ENCODE peak calls at places on chromosomes 13 and 19, in nine cellular contexts. B, A, I, W, K, R, S, T and E are unnamed samples.

GRCh38 chr19:45809643-45810159 is 5.4 kb downstream of the RSPH6A start:
- DNase-seq in I (peak), W (no peak), A (no peak), B (no peak), K (peak), T (no peak), R (no peak), S (peak), E (no peak)

GRCh38 chr19:49094505-49095482 is 9.5 kb downstream of the SNRNP70 start:
- DNase-seq in I (no peak), R (no peak), W (peak), K (no peak), A (no peak), B (no peak), S (no peak), T (no peak), E (no peak)

GRCh38 chr13:107866007-107866665 is 349.2 kb downstream of the LIG4 start:
- DNase-seq in A (no peak), I (no peak), B (peak), T (peak), W (no peak), K (no peak), S (peak), R (no peak), E (no peak)

GRCh38 chr13:111505175-111505777 is 184.8 kb downstream of the TEX29 start:
- DNase-seq in A (no peak), R (no peak), K (no peak), W (no peak), B (no peak), I (no peak), S (no peak), T (no peak), E (no peak)

GRCh38 chr19:38734176-38734425 is 10.2 kb downstream of the CAPN12 start:
- DNase-seq in B (no peak), W (no peak), A (no peak), I (no peak), K (no peak), R (peak), S (no peak), T (no peak), E (no peak)

GRCh38 chr19:6087074-6087506 is 23.2 kb downstream of the RFX2 start:
- DNase-seq in S (no peak), A (no peak), K (no peak), R (no peak), I (no peak), T (peak), B (no peak), W (no peak), E (peak)

GRCh38 chr19:13985771-13986347 is 20.3 kb downstream of the RFX1 start:
- DNase-seq in I (no peak), W (no peak), K (no peak), S (no peak), B (no peak), R (no peak), T (no peak), A (no peak), E (no peak)

GRCh38 chr19:17329768-17330545 is 4.7 kb downstream of the ANO8 start:
- DNase-seq in B (no peak), S (no peak), W (no peak), A (no peak), R (no peak), T (no peak), I (no peak), K (no peak), E (no peak)

GRCh38 chr13:99969934-99970760 is 1.4 kb downstream of the ZIC5 start:
- DNase-seq in R (no peak), T (no peak), A (no peak), K (no peak), I (no peak), W (no peak), S (peak), B (no peak), E (no peak)

GRCh38 chr19:46537136-46538097 is 41.8 kb upstream of the PNMA8B start:
- DNase-seq in I (no peak), T (peak), W (peak), R (peak), S (peak), B (peak), A (peak), K (no peak), E (peak)

GRCh38 chr19:49890349-49891311 is 6.1 kb downstream of the IL4I1 start:
- DNase-seq in A (peak), K (no peak), B (no peak), R (no peak), S (no peak), I (no peak), T (peak), W (no peak), E (peak)

GRCh38 chr19:12834976-12835757 is 788 bp upstream of the RTBDN start:
- DNase-seq in B (no peak), I (no peak), A (peak), K (no peak), W (no peak), S (no peak), T (no peak), R (no peak), E (peak)
- H3K4me3 ChIP-seq in B (no peak), I (no peak), A (no peak), K (no peak), W (no peak), S (no peak), T (no peak), R (no peak), E (no peak)

DNA sequence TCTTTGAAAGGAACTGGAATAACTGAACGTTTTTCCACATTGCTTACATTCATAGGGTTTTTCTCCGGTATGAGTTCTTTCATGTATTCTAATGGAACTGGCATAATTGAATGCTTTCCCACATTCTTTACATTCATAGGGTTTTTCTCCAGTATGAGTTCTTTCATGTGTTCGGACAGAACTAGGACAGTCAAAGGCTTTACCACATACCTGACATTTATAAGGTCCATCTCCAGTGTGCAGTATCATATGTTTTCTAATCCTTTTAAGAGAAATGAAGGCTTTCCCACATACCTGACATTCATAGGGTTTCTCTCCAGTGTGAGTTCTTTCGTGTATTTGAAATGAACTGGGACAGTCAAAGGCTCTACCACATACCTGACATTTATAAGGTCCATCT is 24.7 kb downstream of the ZNF564 start:
- DNase-seq in W (no peak), S (no peak), R (no peak), I (no peak), K (no peak), A (no peak), B (no peak), T (no peak), E (no peak)
- H3K4me3 ChIP-seq in W (no peak), S (no peak), R (no peak), I (no peak), K (no peak), A (no peak), B (peak), T (no peak), E (peak)

DNA sequence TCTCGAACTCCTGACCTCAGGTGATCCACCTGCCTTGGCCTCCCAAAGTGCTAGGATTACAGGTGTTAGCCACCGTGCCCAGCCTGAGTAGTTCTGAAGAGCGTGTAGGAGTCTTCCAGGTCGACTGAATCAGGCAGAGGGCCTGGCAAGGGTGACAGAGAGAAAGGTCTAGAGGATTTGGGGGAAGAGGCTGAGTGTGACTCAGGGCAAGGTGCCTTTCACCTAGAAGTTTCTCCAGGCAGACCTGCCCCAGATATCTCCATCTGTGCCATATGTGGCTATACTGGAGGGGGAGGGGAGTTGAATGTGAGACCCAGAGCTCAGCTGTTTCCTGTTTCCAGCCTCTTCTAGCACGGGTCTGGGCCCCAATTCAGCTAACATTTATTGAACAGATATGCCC is 1.2 kb downstream of the CCDC159 start:
- DNase-seq in I (no peak), S (no peak), B (no peak), A (no peak), W (no peak), T (no peak), K (no peak), R (no peak), E (no peak)
- H3K4me3 ChIP-seq in I (no peak), S (no peak), B (no peak), A (no peak), W (no peak), T (no peak), K (no peak), R (no peak), E (no peak)

GRCh38 chr13:48415516-48415915 is 2.6 kb upstream of the LPAR6 start:
- DNase-seq in R (no peak), A (no peak), T (no peak), W (no peak), I (no peak), K (no peak), B (no peak), S (no peak), E (no peak)

GRCh38 chr13:48412100-48412556 is 785 bp downstream of the LPAR6 start:
- DNase-seq in K (no peak), T (no peak), W (no peak), I (no peak), B (no peak), S (peak), A (no peak), R (no peak), E (no peak)

GRCh38 chr13:48411281-48412099 is 1.4 kb downstream of the LPAR6 start:
- DNase-seq in K (no peak), A (no peak), T (no peak), B (no peak), S (peak), W (no peak), I (no peak), R (no peak), E (no peak)

GRCh38 chr13:48414501-48414900 is 1.6 kb upstream of the LPAR6 start:
- DNase-seq in W (no peak), S (no peak), R (no peak), A (no peak), K (no peak), I (no peak), B (no peak), T (no peak), E (no peak)

DNA sequence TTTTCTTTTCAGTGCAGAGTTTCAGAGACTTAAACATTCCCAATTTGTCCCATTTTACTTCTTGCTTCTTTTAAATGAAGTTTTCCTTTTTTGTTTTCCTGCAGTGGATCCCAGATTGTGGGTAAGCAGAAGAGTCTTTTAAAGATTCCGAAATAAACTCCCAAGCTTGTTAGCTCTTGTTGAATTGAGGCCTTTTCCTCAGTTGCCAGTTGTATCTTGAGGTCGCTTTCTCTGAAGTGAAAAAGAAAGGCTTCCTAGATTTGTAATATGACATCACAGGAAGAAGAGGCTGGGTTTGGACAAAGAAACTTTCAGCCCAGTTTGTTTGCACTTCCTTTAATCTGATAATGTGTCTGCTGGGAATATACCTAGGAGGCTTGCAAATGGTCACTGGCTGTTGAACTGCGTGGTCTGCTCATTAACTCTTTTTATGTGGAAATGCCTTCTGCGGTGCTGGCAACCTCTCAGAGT is at the start of gene LPAR6:
- DNase-seq in K (no peak), S (peak), B (no peak), A (no peak), T (no peak), W (peak), R (no peak), I (peak), E (peak)
- H3K4me3 ChIP-seq in K (peak), S (peak), B (peak), A (peak), T (peak), W (peak), R (peak), I (peak), E (peak)

GRCh38 chr19:41691268-41691970 is 3.3 kb upstream of the CEACAM7 start:
- DNase-seq in S (no peak), A (no peak), T (peak), B (no peak), K (no peak), I (no peak), W (no peak), R (no peak), E (peak)
- H3K4me3 ChIP-seq in S (no peak), A (no peak), T (no peak), B (no peak), K (no peak), I (no peak), W (no peak), R (no peak), E (no peak)

DNA sequence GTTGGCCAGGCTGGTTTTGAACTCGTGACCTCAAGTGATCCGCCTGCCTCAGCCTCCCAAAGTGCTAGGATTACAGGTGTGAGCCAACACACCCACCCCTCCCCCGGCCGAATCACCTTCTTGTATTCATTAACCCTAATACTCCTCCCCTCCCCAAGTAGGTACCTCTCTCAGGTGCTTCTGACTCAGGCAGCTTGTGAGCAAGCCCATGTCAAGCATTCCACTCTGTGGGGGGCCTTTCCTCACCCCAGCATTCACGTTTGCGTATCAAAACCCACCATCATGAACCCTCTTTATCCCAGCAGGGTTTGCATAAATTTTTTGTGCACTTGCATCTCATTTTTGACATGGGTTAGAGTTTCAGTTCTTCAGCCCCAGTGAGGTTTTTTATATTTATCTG is 23.6 kb upstream of the RFXAP start:
- DNase-seq in R (no peak), I (no peak), B (no peak), A (no peak), T (no peak), W (no peak), S (no peak), K (no peak), E (no peak)
- H3K4me3 ChIP-seq in R (no peak), I (no peak), B (no peak), A (no peak), T (no peak), W (no peak), S (no peak), K (no peak), E (no peak)